ENCODE peak calls at places on chromosomes 11 and 22, in six cellular contexts. A, P, J, H, X and W are unnamed samples.

GRCh38 chr11:61713464-61713863 is 33.3 kb downstream of the DAGLA start:
- DNase-seq in J (no peak), X (no peak), P (no peak), A (no peak), H (no peak), W (no peak)

GRCh38 chr11:69718147-69718546 is 14.3 kb upstream of the FGF19 start:
- DNase-seq in J (peak; percentile 38), X (no peak), P (peak; percentile 23), A (peak; percentile 73), H (peak; percentile 30), W (peak; percentile 58)

GRCh38 chr11:126495806-126496205 is 140.3 kb downstream of the ST3GAL4 start:
- DNase-seq in X (no peak), H (no peak), P (no peak), A (peak; percentile 75), J (no peak), W (no peak)

GRCh38 chr11:33039274-33040126 is at the start of gene TCP11L1:
- DNase-seq in P (peak; percentile 93), H (peak; percentile 83), X (peak; percentile 59), A (peak; percentile 93), J (peak; percentile 96), W (peak; percentile 90)

GRCh38 chr11:34651551-34651950 is 30.7 kb downstream of the EHF start:
- DNase-seq in P (peak; percentile 28), J (no peak), A (no peak), X (no peak), H (peak; percentile 40), W (peak; percentile 35)

GRCh38 chr22:32600184-32600583 is 125.6 kb downstream of the FBXO7 start:
- DNase-seq in X (no peak), H (no peak), A (no peak), J (no peak), P (no peak), W (no peak)

GRCh38 chr11:78138694-78139421 is 568 bp downstream of the ALG8 start:
- DNase-seq in H (no peak), J (peak; percentile 50), P (peak; percentile 31), X (peak; percentile 21), A (peak; percentile 44), W (peak; percentile 73)

GRCh38 chr11:113773092-113773415 is 438 bp downstream of the ZW10 start:
- DNase-seq in A (no peak), P (peak; percentile 25), J (no peak), H (peak; percentile 6), X (no peak), W (peak; percentile 48)

DNA sequence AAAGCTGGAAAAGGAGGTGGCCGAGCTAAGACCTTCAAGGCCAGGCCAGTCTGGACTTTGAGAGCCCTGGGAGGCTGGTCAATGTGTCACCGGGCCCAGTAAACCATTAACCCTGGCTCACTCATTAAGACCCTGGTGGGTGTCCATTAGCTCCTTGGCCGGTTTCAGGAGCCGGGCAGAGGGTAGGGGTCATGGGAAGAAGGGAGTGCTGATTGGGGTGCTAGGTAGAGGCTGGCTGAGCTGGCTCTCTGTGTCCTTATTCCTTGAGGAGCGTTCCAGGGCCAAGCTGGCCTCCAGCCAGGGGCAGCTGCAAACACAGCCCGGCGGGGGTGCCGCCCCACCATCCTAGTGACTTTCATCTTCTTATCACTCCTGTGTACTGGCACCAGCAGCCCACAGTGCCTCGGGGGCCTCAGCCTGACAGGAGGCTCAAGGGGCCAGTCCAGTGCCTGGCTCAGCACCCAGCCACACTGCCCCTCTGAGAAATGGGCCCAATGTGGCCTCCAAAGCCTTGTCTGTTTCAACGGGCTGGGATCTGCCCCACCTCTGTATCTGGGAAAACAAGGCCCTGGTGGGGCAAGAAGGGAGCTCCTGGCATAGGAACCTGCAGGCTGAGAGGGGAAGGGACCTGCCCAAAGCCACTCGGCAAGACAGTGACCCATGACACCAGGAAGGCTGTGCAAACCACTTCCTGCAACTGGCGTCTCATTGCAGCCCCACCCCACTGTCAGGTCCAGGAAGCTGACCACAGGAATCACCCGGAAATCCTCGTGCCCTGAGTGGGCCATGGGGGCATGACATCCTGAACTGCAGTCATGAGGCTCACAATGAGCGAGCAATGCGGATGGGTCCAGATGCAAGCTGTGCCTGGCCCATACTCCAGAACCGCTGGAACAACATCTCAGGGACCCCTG is 15.1 kb upstream of the RGL4 start:
- DNase-seq in A (no peak), P (no peak), H (peak; percentile 69), J (no peak), X (no peak), W (no peak)
- TF ChIP-seq SMC3 in A (no peak), P (no peak), H (no peak), J (no peak), X (no peak), W (no peak)

GRCh38 chr22:44348963-44349950 is 36.5 kb upstream of the SHISAL1 start:
- DNase-seq in A (peak; percentile 66), X (no peak), J (no peak), H (no peak), P (peak; percentile 45), W (no peak)
- TF ChIP-seq SMC3 in A (peak; percentile 19), X (no peak), J (no peak), H (no peak), P (no peak), W (no peak)

GRCh38 chr22:42906605-42907338 is 49.7 kb upstream of the ARFGAP3 start:
- DNase-seq in J (no peak), P (peak; percentile 16), A (no peak), X (no peak), H (no peak), W (no peak)
- TF ChIP-seq SMC3 in J (no peak), P (no peak), A (no peak), X (no peak), H (no peak), W (no peak)

DNA sequence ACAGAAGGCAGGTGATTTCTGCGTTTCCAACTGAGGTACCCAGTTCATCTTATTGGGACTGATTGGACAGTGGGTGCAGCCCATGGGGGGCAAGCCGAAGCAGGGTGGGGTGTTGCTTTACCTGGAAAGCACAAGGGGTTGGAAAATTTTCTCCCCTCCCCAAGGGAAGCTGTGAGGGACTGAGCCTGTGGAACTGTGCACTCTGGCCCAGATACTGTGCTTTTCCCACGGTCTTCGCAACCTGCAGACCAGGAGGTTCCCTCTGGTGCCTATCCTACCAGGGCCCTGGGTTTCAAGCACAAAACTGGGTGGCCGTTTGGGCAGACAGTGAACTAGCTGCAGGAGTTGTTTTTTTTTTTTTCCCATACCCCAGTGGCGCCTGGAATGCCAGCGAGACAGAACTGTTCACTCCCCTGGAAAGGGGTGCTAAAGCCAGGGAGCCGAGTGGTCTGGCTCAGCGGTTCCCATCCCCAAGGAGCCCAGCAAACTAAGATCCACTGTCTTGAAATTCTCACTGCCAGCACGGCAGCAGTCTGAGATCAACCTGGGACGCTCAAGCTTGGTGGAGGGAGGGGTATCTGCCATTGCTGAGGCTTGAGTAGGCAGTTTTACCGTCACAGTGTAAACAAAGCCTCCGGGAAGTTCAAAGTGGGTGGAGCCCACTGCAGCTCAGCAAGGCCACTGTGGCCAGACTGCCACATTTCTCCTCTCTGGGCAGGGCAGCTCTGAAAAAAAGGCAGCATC is 97.2 kb downstream of the JRKL start:
- DNase-seq in X (no peak), P (peak; percentile 25), J (peak; percentile 49), H (peak; percentile 84), A (no peak), W (no peak)
- TF ChIP-seq SMC3 in X (no peak), P (no peak), J (no peak), H (no peak), A (no peak), W (no peak)

DNA sequence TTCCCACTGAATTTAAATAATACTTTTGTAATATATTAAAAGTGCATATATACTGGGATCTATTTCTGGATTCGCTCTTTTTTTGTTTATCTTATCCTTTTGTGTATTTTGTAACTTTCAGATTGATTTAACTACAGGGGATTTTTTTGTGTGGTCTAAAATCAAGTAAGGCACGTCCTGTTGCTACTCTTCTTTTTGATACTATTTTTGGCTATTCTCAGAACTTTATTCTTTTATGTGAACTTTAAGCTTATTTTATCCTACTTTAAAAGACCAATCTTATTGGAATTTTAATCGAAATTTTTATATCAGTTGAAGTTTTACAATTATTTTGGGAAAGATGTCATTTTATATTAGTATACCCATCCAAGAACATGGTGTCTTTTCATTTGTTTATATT is 106.8 kb downstream of the UVRAG start:
- DNase-seq in P (no peak), H (no peak), A (no peak), J (no peak), X (no peak), W (no peak)
- TF ChIP-seq SMC3 in P (no peak), H (no peak), A (no peak), J (no peak), X (no peak), W (no peak)

DNA sequence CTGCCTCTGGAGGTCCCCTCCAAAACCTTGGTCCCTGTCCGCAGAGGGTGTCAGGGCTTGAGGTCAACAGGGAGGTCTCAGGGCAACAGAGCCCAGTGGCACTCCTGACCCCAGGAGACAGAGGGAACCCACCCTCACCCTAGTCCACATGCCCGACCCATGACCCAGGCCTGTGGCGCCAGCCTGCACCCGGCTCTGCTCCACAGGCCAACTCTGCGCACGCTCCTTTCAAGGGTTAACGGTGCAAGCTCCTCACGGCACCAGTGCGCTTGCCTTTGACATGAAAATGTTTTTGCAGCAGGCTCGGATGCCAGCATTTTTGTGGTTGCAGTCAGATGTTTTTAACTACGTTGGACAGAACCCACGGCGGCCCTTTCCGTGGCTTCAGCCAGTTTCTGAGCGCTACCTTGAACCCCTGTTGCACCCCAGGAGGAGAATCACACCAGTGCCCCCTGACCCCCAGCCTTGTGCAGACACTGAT is 68.6 kb downstream of the CDKN1C start:
- DNase-seq in H (no peak), X (no peak), A (no peak), P (peak; percentile 81), J (no peak), W (no peak)
- TF ChIP-seq SMC3 in H (no peak), X (no peak), A (no peak), P (no peak), J (no peak), W (no peak)

DNA sequence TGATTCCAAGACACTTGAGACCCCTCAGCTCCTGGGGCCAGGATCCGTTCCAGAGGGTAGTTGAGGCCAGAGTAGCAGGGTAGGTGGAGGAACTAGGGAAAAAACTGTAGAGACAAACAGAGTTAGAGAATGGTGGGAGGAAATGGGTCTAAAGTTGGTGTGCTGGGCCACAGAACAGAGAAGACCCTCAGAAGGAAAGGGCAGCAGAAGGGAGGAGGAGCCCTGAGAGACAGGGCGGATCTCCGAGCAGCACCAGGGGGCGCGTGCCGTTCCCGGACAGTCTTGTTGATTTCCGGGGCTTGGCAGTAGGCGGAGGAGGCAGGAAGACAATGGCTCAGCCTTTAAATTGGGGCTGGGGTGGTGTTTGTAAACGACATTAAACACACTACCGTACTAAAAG is 2.4 kb upstream of the CECR2 start:
- DNase-seq in J (peak; percentile 33), H (no peak), P (no peak), X (no peak), A (peak; percentile 37), W (peak; percentile 74)
- TF ChIP-seq SMC3 in J (no peak), H (no peak), P (no peak), X (no peak), A (no peak), W (no peak)

DNA sequence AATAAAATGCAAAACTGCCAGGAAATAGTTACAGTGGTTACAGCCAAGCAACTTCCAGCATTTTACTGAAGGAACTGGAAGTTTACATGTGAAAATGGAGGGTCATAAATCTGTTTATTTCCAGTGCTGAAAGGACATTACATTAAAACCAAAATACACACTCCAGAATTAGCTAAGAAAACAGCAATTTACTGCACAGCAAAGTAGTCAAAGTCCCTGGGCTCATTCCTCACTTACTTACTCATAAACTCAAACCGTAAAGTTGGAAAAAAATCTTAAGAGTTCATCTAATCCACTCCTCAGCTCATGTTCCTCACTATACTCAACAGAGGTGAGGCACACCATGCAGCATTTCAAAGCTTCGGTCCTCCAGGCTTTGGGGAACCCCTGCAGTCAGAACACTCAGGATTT is 17.4 kb downstream of the CTSC start:
- DNase-seq in A (no peak), X (no peak), P (peak; percentile 76), J (no peak), H (no peak), W (no peak)
- TF ChIP-seq SMC3 in A (no peak), X (no peak), P (no peak), J (no peak), H (no peak), W (no peak)